ENCODE peak calls at places on chromosome 1, in eight cellular contexts. A is HepG2; R is aorta; E is A549; Z is naive thymus-derived CD4-positive, alpha-beta T cell; D is lower lobe of right lung; U is psoas muscle; N is heart left ventricle. Y is an unnamed sample. For H3K4me1, the result is how much of the 10 kb centered on the place peaks cover.

GRCh38 chr1:224317383-224318045 is 12.5 kb downstream of the NVL start:
- ATAC-seq in Z (no peak), N (no peak), R (no peak), D (no peak), U (no peak), A (no peak), E (no peak), Y (no peak)

GRCh38 chr1:58209578-58209977 is 336.9 kb downstream of the OMA1 start:
- ATAC-seq in R (no peak), U (no peak), N (no peak), A (no peak), Z (no peak), E (no peak), D (no peak), Y (no peak)

GRCh38 chr1:151166506-151166956 is 587 bp downstream of the SCNM1 start:
- ATAC-seq in D (peak), U (peak), A (peak), R (no peak), E (peak), Z (no peak), N (peak), Y (no peak)

GRCh38 chr1:6459850-6460265 is 6.1 kb downstream of the TNFRSF25 start:
- ATAC-seq in U (no peak), E (no peak), D (peak), A (no peak), Z (peak), N (no peak), R (no peak), Y (no peak)

GRCh38 chr1:159065106-159065505 is 11.5 kb downstream of the AIM2 start:
- ATAC-seq in Z (no peak), A (no peak), U (no peak), N (no peak), D (no peak), R (no peak), E (no peak), Y (no peak)

GRCh38 chr1:29362764-29363163 is 126.4 kb downstream of the PTPRU start:
- ATAC-seq in R (no peak), A (no peak), Z (no peak), E (no peak), U (no peak), D (no peak), N (no peak), Y (no peak)

GRCh38 chr1:75265792-75266191 is 131.6 kb downstream of the LHX8 start:
- ATAC-seq in R (no peak), A (peak), N (peak), U (no peak), D (no peak), Z (peak), E (no peak), Y (no peak)

GRCh38 chr1:24300971-24301370 is 18.2 kb upstream of the GRHL3 start:
- ATAC-seq in R (no peak), E (no peak), Z (no peak), N (no peak), U (peak), A (no peak), D (peak), Y (no peak)

GRCh38 chr1:18902523-18903312 is at the start of gene ALDH4A1:
- ATAC-seq in D (peak), Z (peak), R (peak), A (peak), U (peak), N (peak), E (peak), Y (peak)

DNA sequence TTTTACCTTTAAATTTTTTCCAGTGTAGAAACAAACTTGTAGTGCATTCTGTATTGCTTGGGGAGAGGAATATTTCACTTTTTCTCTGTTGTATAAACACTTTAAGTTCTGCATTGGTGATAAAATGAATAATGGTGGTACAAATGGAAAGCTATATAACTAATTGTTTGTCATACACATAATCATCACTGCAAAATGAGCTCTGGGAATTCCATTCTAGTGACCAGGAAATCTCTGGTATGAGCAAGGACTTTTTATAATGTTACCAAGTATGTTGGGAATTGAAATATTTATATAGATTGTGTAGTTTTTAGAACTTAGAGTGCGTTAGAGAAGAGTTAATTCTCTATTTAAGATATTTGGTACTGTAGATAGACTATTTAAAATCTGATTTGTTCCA is 5.0 kb upstream of the FMN2 start:
- ATAC-seq in Z (no peak), A (no peak), U (no peak), N (no peak), E (no peak), R (no peak), D (no peak), Y (no peak)
- H3K4me1 ChIP-seq in Z (under half), A (under half), U (under half), N (under half), E (under half), R (under half), D (under half), Y (under half)

GRCh38 chr1:232137066-232137465 is 492.9 kb downstream of the SIPA1L2 start:
- ATAC-seq in R (no peak), N (no peak), A (no peak), Z (no peak), U (no peak), D (no peak), E (peak), Y (no peak)
- H3K4me1 ChIP-seq in R (under half), N (under half), A (under half), Z (under half), U (under half), D (under half), E (under half), Y (under half)

GRCh38 chr1:27668808-27669723 is 2.9 kb downstream of the IFI6 start:
- ATAC-seq in A (peak), E (peak), R (peak), D (peak), Z (peak), U (peak), N (peak), Y (peak)

GRCh38 chr1:27672750-27673112 is 739 bp upstream of the IFI6 start:
- ATAC-seq in A (no peak), U (no peak), E (peak), R (no peak), N (no peak), Z (no peak), D (no peak), Y (peak)

GRCh38 chr1:27668121-27668807 is 3.7 kb downstream of the IFI6 start:
- ATAC-seq in E (no peak), U (no peak), A (no peak), Z (no peak), D (no peak), N (no peak), R (no peak), Y (no peak)

GRCh38 chr1:27669876-27670275 is 2.1 kb downstream of the IFI6 start:
- ATAC-seq in E (no peak), N (no peak), A (no peak), U (no peak), Z (no peak), D (no peak), R (no peak), Y (no peak)

DNA sequence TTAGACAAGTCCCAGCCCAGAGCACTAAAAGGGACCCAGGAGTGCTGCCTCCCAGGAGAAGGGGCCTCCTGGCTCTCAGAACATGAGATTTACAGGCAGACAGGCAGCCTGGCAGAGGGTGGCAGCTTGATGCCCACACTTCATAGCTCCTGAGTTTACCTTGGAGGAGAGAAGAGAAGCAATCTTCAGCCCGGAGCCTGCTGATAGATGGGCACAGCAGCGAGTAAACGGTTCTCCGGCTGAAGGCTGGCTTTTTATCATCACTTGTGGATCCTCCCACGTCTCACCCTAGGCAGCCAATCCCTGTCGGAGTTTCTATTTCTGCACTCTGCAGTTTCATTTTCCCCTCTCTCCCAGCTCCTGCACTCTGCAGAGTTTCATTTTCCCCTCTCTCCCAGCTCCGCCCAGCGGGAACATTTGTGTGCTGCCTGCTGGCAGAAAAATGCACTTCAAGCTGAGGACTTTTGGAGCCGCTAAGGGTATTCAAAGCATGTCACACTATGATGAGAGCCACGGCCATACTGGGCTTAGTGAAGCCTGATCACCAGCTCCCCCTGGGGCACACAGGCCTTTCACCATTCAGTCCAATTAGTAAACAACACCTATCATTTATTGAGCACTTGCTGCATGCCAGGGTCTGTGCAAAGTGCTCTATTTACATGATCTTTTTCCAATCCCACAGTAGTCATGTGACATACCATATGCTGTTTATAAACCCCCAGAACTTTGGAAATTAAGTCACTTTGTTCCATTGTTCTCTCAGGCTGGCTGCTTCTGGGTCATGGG is at the start of gene IFI6:
- ATAC-seq in E (peak), D (peak), R (peak), N (peak), Z (peak), A (peak), U (peak), Y (peak)
- H3K4me1 ChIP-seq in E (under half), D (under half), R (under half), N (under half), Z (under half), A (under half), U (under half), Y (under half)

DNA sequence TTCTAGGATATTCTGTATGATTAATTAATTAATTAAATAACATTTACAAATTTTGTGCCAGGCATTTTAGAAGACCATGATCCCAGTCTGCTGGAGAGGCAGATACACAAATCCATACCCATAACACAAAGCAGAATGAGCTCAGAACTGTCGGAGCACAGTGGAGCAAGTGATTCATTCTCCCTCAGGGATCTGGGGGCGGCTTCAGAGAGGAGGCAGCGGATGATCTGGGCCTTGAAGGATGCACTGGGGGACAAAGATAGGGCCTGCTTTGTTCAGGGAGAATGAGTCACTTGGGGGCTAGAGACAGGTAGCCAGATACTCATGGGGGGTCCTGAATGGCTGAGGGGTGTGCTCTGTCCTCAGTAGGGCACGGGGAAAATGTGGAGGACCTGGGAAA is 50.9 kb upstream of the TRABD2B start:
- ATAC-seq in U (no peak), A (no peak), D (no peak), Z (no peak), R (no peak), E (no peak), N (peak), Y (no peak)
- H3K4me1 ChIP-seq in U (under half), A (under half), D (under half), Z (under half), R (under half), E (under half), N (under half), Y (under half)

GRCh38 chr1:111448918-111449702 is at the start of the genes ATP5PB and WDR77:
- ATAC-seq in N (peak), Z (peak), R (peak), E (peak), A (peak), U (peak), D (peak), Y (peak)
- H3K4me1 ChIP-seq in N (under half), Z (half or more), R (under half), E (under half), A (half or more), U (under half), D (half or more), Y (under half)

GRCh38 chr1:27471476-27471875 is 18.5 kb downstream of the WASF2 start:
- ATAC-seq in Z (no peak), U (no peak), E (no peak), A (no peak), D (peak), N (no peak), R (no peak), Y (no peak)
- H3K4me1 ChIP-seq in Z (under half), U (half or more), E (under half), A (under half), D (half or more), N (half or more), R (under half), Y (half or more)

GRCh38 chr1:28339551-28339950 is 10.7 kb downstream of the MED18 start:
- ATAC-seq in R (no peak), D (no peak), N (no peak), Z (no peak), E (no peak), U (no peak), A (no peak), Y (no peak)
- H3K4me1 ChIP-seq in R (under half), D (under half), N (under half), Z (under half), E (under half), U (under half), A (under half), Y (under half)

GRCh38 chr1:25715888-25716287 is 84.1 kb upstream of the SELENON start:
- ATAC-seq in Z (no peak), R (no peak), A (no peak), D (no peak), N (no peak), U (no peak), E (no peak), Y (no peak)
- H3K4me1 ChIP-seq in Z (under half), R (under half), A (under half), D (under half), N (under half), U (under half), E (under half), Y (under half)

GRCh38 chr1:221897312-221897711 is 155.4 kb upstream of the DUSP10 start:
- ATAC-seq in N (no peak), Z (no peak), D (no peak), U (peak), E (no peak), A (no peak), R (no peak), Y (peak)
- H3K4me1 ChIP-seq in N (under half), Z (under half), D (under half), U (under half), E (under half), A (under half), R (under half), Y (under half)